ENCODE peak calls at places on chromosomes 4 and X, in eight cellular contexts. H is NB4; I is naive thymus-derived CD8-positive, alpha-beta T cell; N is GM10248; X is small intestine; L is occipital lobe; K is nucleus accumbens; F is iris pigment epithelial cell. A is an unnamed sample.

GRCh38 chrX:133970021-133970550 is 15.3 kb downstream of the GPC3 start:
- DNase-seq in H (no peak), I (no peak), N (no peak), X (no peak), L (no peak), K (no peak), F (no peak), A (no peak)

GRCh38 chr4:184142121-184143000 is 75.3 kb downstream of the ENPP6 start:
- DNase-seq in H (no peak), I (no peak), N (no peak), X (peak), L (no peak), K (no peak), F (no peak), A (no peak)

GRCh38 chrX:154541896-154542722 is 4.5 kb downstream of the G6PD start:
- DNase-seq in H (peak), I (no peak), N (no peak), X (no peak), L (peak), K (no peak), F (peak), A (no peak)

GRCh38 chr4:73450398-73451004 is 14.5 kb downstream of the AFP start:
- DNase-seq in H (no peak), I (no peak), N (no peak), X (no peak), L (no peak), K (no peak), F (peak), A (no peak)

GRCh38 chr4:24793219-24794005 is 2.0 kb upstream of the SOD3 start:
- DNase-seq in H (no peak), I (no peak), N (no peak), X (no peak), L (no peak), K (no peak), F (no peak), A (no peak)

GRCh38 chr4:31968842-31969241 is 1248.7 kb downstream of the PCDH7 start:
- DNase-seq in H (peak), I (no peak), N (no peak), X (no peak), L (no peak), K (no peak), F (no peak), A (no peak)

GRCh38 chr4:39469429-39470077 is 10.7 kb downstream of the LIAS start:
- DNase-seq in H (peak), I (no peak), N (peak), X (peak), L (no peak), K (no peak), F (peak), A (no peak)

GRCh38 chrX:124211312-124211942 is 121.0 kb upstream of the TEX13D start:
- DNase-seq in H (peak), I (no peak), N (peak), X (peak), L (no peak), K (no peak), F (peak), A (no peak)

GRCh38 chrX:134602410-134602809 is 55.9 kb downstream of the PLAC1 start:
- DNase-seq in H (no peak), I (no peak), N (no peak), X (no peak), L (no peak), K (no peak), F (no peak), A (no peak)

GRCh38 chr4:86453044-86453501 is 93.2 kb upstream of the MAPK10 start:
- DNase-seq in H (no peak), I (no peak), N (no peak), X (no peak), L (no peak), K (no peak), F (peak), A (no peak)

GRCh38 chrX:115297189-115297588 is 7.7 kb downstream of the LUZP4 start:
- DNase-seq in H (no peak), I (no peak), N (no peak), X (no peak), L (no peak), K (no peak), F (peak), A (no peak)

GRCh38 chr4:3766207-3766790 is at the start of gene ADRA2C:
- DNase-seq in H (no peak), I (no peak), N (no peak), X (no peak), L (no peak), K (no peak), F (peak), A (no peak)

GRCh38 chrX:136666088-136666487 is 18.1 kb downstream of the CD40LG start:
- DNase-seq in H (no peak), I (no peak), N (no peak), X (no peak), L (no peak), K (no peak), F (no peak), A (no peak)

GRCh38 chr4:4402966-4403365 is 16.1 kb downstream of the NSG1 start:
- DNase-seq in H (no peak), I (no peak), N (no peak), X (no peak), L (no peak), K (no peak), F (no peak), A (no peak)

GRCh38 chr4:2163311-2163821 is 78.6 kb downstream of the HAUS3 start:
- DNase-seq in H (no peak), I (no peak), N (no peak), X (no peak), L (no peak), K (no peak), F (no peak), A (no peak)

GRCh38 chrX:155188786-155189185 is 27.5 kb upstream of the VBP1 start:
- DNase-seq in H (peak), I (no peak), N (no peak), X (no peak), L (no peak), K (no peak), F (no peak), A (no peak)

GRCh38 chr4:181952478-181952877 is 290.7 kb upstream of the TENM3 start:
- DNase-seq in H (no peak), I (no peak), N (no peak), X (peak), L (no peak), K (no peak), F (peak), A (no peak)

GRCh38 chrX:124098089-124098488 is 136.6 kb downstream of the STAG2 start:
- DNase-seq in H (peak), I (no peak), N (peak), X (peak), L (no peak), K (no peak), F (peak), A (peak)

GRCh38 chr4:48585401-48585800 is 95.3 kb downstream of the ZAR1 start:
- DNase-seq in H (no peak), I (no peak), N (no peak), X (no peak), L (no peak), K (no peak), F (no peak), A (no peak)

GRCh38 chr4:16627999-16628398 is 270.4 kb downstream of the LDB2 start:
- DNase-seq in H (no peak), I (no peak), N (no peak), X (no peak), L (no peak), K (no peak), F (peak), A (no peak)